ENCODE peak calls at places on chromosome 10, in eight cellular contexts. F, X, P, Q, S, T, R and O are unnamed samples.

GRCh38 chr10:79182763-79183467 is 114.1 kb downstream of the ZMIZ1 start:
- DNase-seq in R (no peak), X (no peak), F (no peak), Q (no peak), P (no peak), S (no peak), T (no peak), O (no peak)

GRCh38 chr10:94097656-94098055 is 103.9 kb downstream of the PLCE1 start:
- DNase-seq in S (no peak), P (no peak), T (no peak), F (no peak), Q (no peak), R (no peak), X (no peak), O (no peak)

GRCh38 chr10:24680647-24681475 is 42.8 kb downstream of the ARHGAP21 start:
- DNase-seq in R (no peak), S (no peak), X (no peak), P (no peak), Q (no peak), F (no peak), T (no peak), O (no peak)

GRCh38 chr10:125720002-125720382 is 483 bp downstream of the EDRF1 start:
- DNase-seq in F (no peak), T (no peak), X (no peak), Q (no peak), S (no peak), P (no peak), R (no peak), O (no peak)

GRCh38 chr10:109929501-109930219 is 6.3 kb upstream of the XPNPEP1 start:
- DNase-seq in X (no peak), F (no peak), S (no peak), T (no peak), P (no peak), R (no peak), Q (no peak), O (no peak)

GRCh38 chr10:15789793-15790525 is 70.2 kb upstream of the ITGA8 start:
- DNase-seq in F (no peak), R (no peak), S (no peak), P (no peak), Q (no peak), T (peak), X (no peak), O (no peak)

GRCh38 chr10:97475936-97476594 is 22.2 kb downstream of the MMS19 start:
- DNase-seq in R (no peak), X (no peak), T (peak), S (no peak), Q (no peak), P (no peak), F (no peak), O (no peak)

GRCh38 chr10:2851544-2851943 is 215.8 kb upstream of the PFKP start:
- DNase-seq in Q (no peak), R (no peak), X (no peak), T (no peak), P (no peak), S (no peak), F (no peak), O (no peak)

GRCh38 chr10:36345770-36346169 is 703.7 kb upstream of the FZD8 start:
- DNase-seq in P (no peak), S (no peak), F (no peak), Q (no peak), T (no peak), X (no peak), R (no peak), O (no peak)

GRCh38 chr10:116300477-116301034 is 23.7 kb upstream of the CCDC172 start:
- DNase-seq in F (no peak), T (no peak), S (no peak), R (no peak), X (no peak), P (no peak), Q (no peak), O (no peak)

GRCh38 chr10:116944911-116945310 is 60.1 kb downstream of the SHTN1 start:
- DNase-seq in X (no peak), Q (no peak), P (no peak), F (no peak), T (no peak), R (no peak), S (no peak), O (no peak)

GRCh38 chr10:95246582-95247051 is 44.2 kb downstream of the PDLIM1 start:
- DNase-seq in S (no peak), P (peak), T (peak), X (peak), Q (peak), R (peak), F (peak), O (peak)

GRCh38 chr10:78362406-78363022 is 328.9 kb downstream of the RPS24 start:
- DNase-seq in R (no peak), Q (no peak), P (peak), X (no peak), S (no peak), T (no peak), F (no peak), O (no peak)

GRCh38 chr10:87816842-87817178 is 1.2 kb downstream of the ATAD1 start:
- DNase-seq in X (no peak), F (no peak), S (no peak), P (no peak), T (no peak), R (no peak), Q (no peak), O (no peak)

GRCh38 chr10:79098061-79098460 is 29.3 kb downstream of the ZMIZ1 start:
- DNase-seq in R (no peak), P (no peak), X (no peak), T (no peak), Q (no peak), F (no peak), S (no peak), O (no peak)

GRCh38 chr10:33863347-33863746 is 528.9 kb upstream of the NRP1 start:
- DNase-seq in R (no peak), Q (no peak), X (no peak), F (no peak), P (no peak), S (no peak), T (no peak), O (no peak)

GRCh38 chr10:68075550-68076004 is 494 bp upstream of the HERC4 start:
- DNase-seq in X (no peak), P (no peak), Q (no peak), R (no peak), T (no peak), F (no peak), S (no peak), O (peak)

GRCh38 chr10:73117976-73118743 is 7.9 kb downstream of the NUDT13 start:
- DNase-seq in T (no peak), S (no peak), Q (no peak), P (no peak), X (no peak), F (no peak), R (no peak), O (peak)

GRCh38 chr10:101230185-101230917 is 1.1 kb upstream of the LBX1 start:
- DNase-seq in P (no peak), X (no peak), Q (no peak), S (no peak), T (no peak), F (no peak), R (no peak), O (no peak)

GRCh38 chr10:76115131-76115470 is 683.7 kb downstream of the LRMDA start:
- DNase-seq in P (no peak), F (no peak), S (no peak), T (no peak), Q (no peak), X (no peak), R (no peak), O (no peak)
- H3K4me3 ChIP-seq in P (no peak), F (no peak), S (no peak), T (no peak), Q (no peak), X (no peak), R (no peak), O (no peak)

DNA sequence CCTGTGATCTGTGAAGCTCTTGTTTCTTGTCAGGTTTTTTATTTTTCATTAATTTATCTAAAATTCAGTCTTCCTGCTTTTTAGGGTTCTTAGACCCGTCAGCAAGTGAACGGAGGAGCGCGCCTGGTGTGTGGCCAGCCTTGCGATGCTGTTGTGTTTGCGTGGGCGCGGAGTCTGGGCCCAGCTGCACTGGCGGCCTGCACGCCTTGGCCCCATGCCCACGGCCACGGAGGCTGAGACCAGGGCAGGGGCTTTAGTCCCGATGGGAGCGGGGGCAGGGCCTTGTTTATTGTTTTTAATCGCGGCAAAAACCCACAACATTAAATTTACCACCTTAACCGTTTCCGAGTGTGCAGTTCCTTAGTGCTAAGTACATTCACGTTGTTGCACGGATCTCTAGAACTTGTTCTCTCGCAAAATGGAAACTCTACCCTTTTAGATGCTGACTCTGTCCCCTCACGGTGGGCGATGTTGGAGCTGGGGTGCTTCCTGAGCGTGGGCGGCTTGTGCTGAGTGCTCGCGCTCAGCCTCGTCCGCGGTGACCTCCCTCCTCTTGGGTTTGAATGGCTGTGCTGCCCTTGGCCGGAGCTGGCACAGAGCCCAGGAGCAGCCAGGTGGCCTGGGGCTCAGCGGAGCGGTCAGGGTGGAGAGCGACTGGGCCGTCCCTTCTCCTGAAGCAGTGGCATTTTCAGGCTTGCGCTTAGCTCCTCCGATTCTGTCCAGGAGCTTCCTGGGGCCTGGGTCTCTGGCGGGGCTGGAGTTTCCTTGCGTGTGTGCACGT is 69.1 kb downstream of the INPP5A start:
- DNase-seq in Q (no peak), F (peak), R (no peak), P (peak), X (no peak), T (no peak), S (peak), O (no peak)
- TF ChIP-seq CTCF in Q (no peak), F (no peak), R (no peak), P (no peak), X (no peak), T (no peak), S (no peak), O (no peak)

GRCh38 chr10:96287392-96288105 is 16.2 kb upstream of the BLNK start:
- DNase-seq in X (no peak), F (no peak), S (no peak), P (no peak), R (peak), Q (no peak), T (no peak), O (peak)
- H3K4me3 ChIP-seq in X (no peak), F (no peak), S (no peak), P (no peak), R (peak), Q (no peak), T (no peak), O (peak)

GRCh38 chr10:120741415-120741814 is 109.7 kb upstream of the WDR11 start:
- DNase-seq in P (no peak), X (no peak), S (no peak), R (no peak), F (no peak), Q (no peak), T (no peak), O (no peak)
- TF ChIP-seq CTCF in P (no peak), X (no peak), S (no peak), R (no peak), F (no peak), Q (no peak), T (no peak), O (no peak)

GRCh38 chr10:99982728-99983127 is 27.0 kb downstream of the DNMBP start:
- DNase-seq in Q (no peak), S (no peak), R (no peak), T (no peak), X (no peak), P (no peak), F (no peak), O (no peak)
- H3K4me3 ChIP-seq in Q (no peak), S (no peak), R (no peak), T (no peak), X (no peak), P (no peak), F (no peak), O (no peak)

DNA sequence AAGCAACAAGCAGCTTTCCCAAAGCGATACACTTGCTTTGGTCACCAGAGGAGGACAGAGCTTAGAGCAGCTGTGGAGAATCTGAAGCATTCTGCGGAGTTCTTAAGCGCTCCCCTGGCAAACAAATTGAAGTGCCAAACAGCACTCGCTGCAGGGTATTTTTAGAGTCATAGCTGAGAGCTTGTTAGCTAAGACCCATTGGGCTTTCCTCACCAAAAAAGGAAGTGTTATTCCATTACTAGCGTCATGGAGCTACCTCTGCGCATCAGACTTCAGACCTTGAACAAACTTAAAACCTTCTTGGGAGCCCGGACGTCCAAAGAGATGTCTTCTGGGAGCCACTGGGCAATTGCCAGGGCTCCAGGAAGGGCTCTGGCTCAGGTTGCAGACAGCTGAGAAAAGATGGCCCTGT is 23.2 kb upstream of the BMPR1A start:
- DNase-seq in T (no peak), F (peak), P (no peak), S (no peak), X (no peak), Q (no peak), R (no peak), O (no peak)
- TF ChIP-seq CTCF in T (no peak), F (no peak), P (no peak), S (no peak), X (no peak), Q (no peak), R (no peak), O (no peak)

GRCh38 chr10:119104653-119105024 is 726 bp downstream of the DENND10 start:
- DNase-seq in R (no peak), T (no peak), S (no peak), Q (no peak), F (peak), P (peak), X (peak), O (peak)

GRCh38 chr10:119103241-119103640 is 672 bp upstream of the DENND10 start:
- DNase-seq in X (no peak), T (no peak), S (no peak), P (no peak), R (no peak), Q (no peak), F (no peak), O (no peak)

GRCh38 chr10:119103687-119104652 is at the start of gene DENND10:
- DNase-seq in T (no peak), R (peak), Q (peak), X (peak), P (peak), F (peak), S (peak), O (peak)

DNA sequence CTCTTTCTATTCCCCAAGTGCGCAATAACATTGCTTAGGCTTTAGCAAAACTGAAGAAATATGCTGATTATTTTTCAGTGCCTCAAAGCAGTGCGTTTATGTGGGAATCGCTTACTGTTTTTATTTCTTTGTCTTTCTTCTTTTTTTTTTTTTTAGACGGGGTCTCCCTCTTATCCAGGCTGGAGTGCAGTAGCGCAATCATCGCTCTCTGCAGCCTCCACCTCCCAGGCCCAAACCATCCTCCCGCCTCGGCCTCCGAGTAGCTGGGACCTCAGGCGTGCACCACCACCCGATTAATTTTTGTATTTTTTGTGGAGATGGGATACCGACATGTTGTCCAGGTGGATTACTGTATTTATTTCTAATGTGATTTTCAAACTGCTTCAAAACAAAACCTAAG is 1.2 kb downstream of the DENND10 start:
- DNase-seq in R (no peak), S (no peak), F (no peak), T (no peak), X (no peak), Q (no peak), P (no peak), O (no peak)
- H3K4me3 ChIP-seq in R (peak), S (peak), F (peak), T (peak), X (peak), Q (no peak), P (peak), O (peak)